ENCODE peak calls at places on chromosome 9, in eight cellular contexts. T is foreskin fibroblast, J is M059J, Z is Peyer's patch, C is heart right ventricle, L is BJ, K is AG09309, W is T follicular helper cell. Y is an unnamed sample.

GRCh38 chr9:35816708-35817107 is 1.9 kb upstream of the HINT2 start:
- DNase-seq in W (no peak), K (no peak), T (no peak), Z (no peak), L (no peak), C (no peak), J (no peak), Y (no peak)

GRCh38 chr9:89482950-89483349 is 15.0 kb downstream of the SEMA4D start:
- DNase-seq in C (no peak), K (no peak), Z (peak), W (no peak), T (no peak), L (no peak), J (no peak), Y (no peak)

GRCh38 chr9:121358747-121359146 is 11.3 kb downstream of the STOM start:
- DNase-seq in T (no peak), C (no peak), W (no peak), K (no peak), L (no peak), J (no peak), Z (no peak), Y (no peak)

GRCh38 chr9:14511452-14511851 is 181.8 kb downstream of the ZDHHC21 start:
- DNase-seq in K (no peak), C (no peak), Z (no peak), J (no peak), W (no peak), T (no peak), L (no peak), Y (no peak)

GRCh38 chr9:35464056-35465025 is 25.6 kb upstream of the RUSC2 start:
- DNase-seq in J (no peak), C (no peak), Z (no peak), L (no peak), T (peak), W (no peak), K (peak), Y (no peak)

GRCh38 chr9:101465330-101465915 is 29.8 kb upstream of the ALDOB start:
- DNase-seq in K (peak), T (peak), J (peak), C (no peak), L (peak), Z (no peak), W (no peak), Y (peak)

GRCh38 chr9:978117-978830 is 1.8 kb downstream of the DMRT3 start:
- DNase-seq in Z (no peak), T (no peak), C (no peak), W (no peak), K (no peak), L (no peak), J (no peak), Y (no peak)

GRCh38 chr9:103798620-103799019 is 295.5 kb upstream of the SMC2 start:
- DNase-seq in J (peak), W (no peak), C (no peak), T (peak), Z (no peak), L (no peak), K (no peak), Y (no peak)

GRCh38 chr9:36337002-36337401 is 63.1 kb downstream of the RNF38 start:
- DNase-seq in J (no peak), K (no peak), Z (no peak), T (no peak), L (no peak), C (no peak), W (no peak), Y (no peak)

GRCh38 chr9:88751781-88752180 is 216.8 kb downstream of the NXNL2 start:
- DNase-seq in Z (no peak), T (no peak), L (no peak), W (no peak), K (no peak), C (no peak), J (no peak), Y (no peak)